ENCODE peak calls at places on chromosomes 7 and 10, in six cellular contexts. W is activated B cell treated with CpG ODN at 0.5 μM for 24 hours, L is coronary artery, M is HFFc6, X is dorsolateral prefrontal cortex, N is lower leg skin. D is an unnamed sample.

GRCh38 chr7:131604841-131605279 is 48.4 kb upstream of the PODXL start:
- DNase-seq in W (no peak), M (peak; percentile 98), N (no peak), X (no peak), L (no peak), D (no peak)

GRCh38 chr7:50779427-50779826 is 3.3 kb downstream of the GRB10 start:
- DNase-seq in W (no peak), N (no peak), L (no peak), X (no peak), M (no peak), D (no peak)

GRCh38 chr7:128453836-128454804 is 1.6 kb upstream of the HILPDA start:
- DNase-seq in M (no peak), L (peak; percentile 95), N (peak; percentile 76), W (no peak), X (peak; percentile 55), D (peak; percentile 91)

GRCh38 chr10:3825244-3825643 is 40.2 kb upstream of the KLF6 start:
- DNase-seq in M (peak; percentile 83), L (peak; percentile 53), N (no peak), W (no peak), X (no peak), D (no peak)

GRCh38 chr10:12351889-12352288 is 2.5 kb downstream of the CAMK1D start:
- DNase-seq in X (no peak), L (no peak), W (no peak), M (no peak), N (no peak), D (no peak)

GRCh38 chr7:107632466-107632865 is 28.2 kb upstream of the SLC26A4 start:
- DNase-seq in W (no peak), M (no peak), N (no peak), X (no peak), L (no peak), D (no peak)

GRCh38 chr10:62993121-62993520 is 140.0 kb upstream of the NRBF2 start:
- DNase-seq in M (no peak), W (no peak), X (no peak), L (no peak), N (no peak), D (peak; percentile 12)

GRCh38 chr7:128150223-128150622 is 90.9 kb upstream of the LEP start:
- DNase-seq in M (no peak), W (no peak), N (no peak), L (peak; percentile 36), X (no peak), D (no peak)

GRCh38 chr10:79393924-79394610 is 46.8 kb downstream of the PPIF start:
- DNase-seq in W (no peak), M (no peak), L (no peak), N (no peak), X (peak; percentile 31), D (no peak)

GRCh38 chr7:38186593-38187314 is 8.7 kb downstream of the STARD3NL start:
- DNase-seq in M (peak; percentile 28), L (no peak), W (no peak), X (no peak), N (no peak), D (no peak)

GRCh38 chr10:31928531-31929259 is at the start of gene ARHGAP12:
- DNase-seq in M (peak; percentile 72), W (peak; percentile 97), N (peak; percentile 91), L (peak; percentile 93), X (peak; percentile 91), D (peak; percentile 44)

GRCh38 chr10:54983255-54983654 is 182.2 kb upstream of the PCDH15 start:
- DNase-seq in X (no peak), W (no peak), N (no peak), L (no peak), M (no peak), D (no peak)

GRCh38 chr7:149028346-149029109 is at the start of gene PDIA4:
- DNase-seq in N (peak; percentile 98), L (peak; percentile 100), M (peak; percentile 99), X (peak; percentile 100), W (peak; percentile 99), D (peak; percentile 98)

GRCh38 chr10:110618206-110618605 is 25.9 kb upstream of the RBM20 start:
- DNase-seq in X (no peak), M (no peak), W (no peak), L (no peak), N (no peak), D (no peak)

GRCh38 chr7:2863461-2864066 is 19.5 kb upstream of the GNA12 start:
- DNase-seq in L (peak; percentile 96), W (peak; percentile 41), M (peak; percentile 92), N (peak; percentile 65), X (no peak), D (peak; percentile 85)

GRCh38 chr7:1369856-1370657 is 89.2 kb downstream of the MICALL2 start:
- DNase-seq in L (no peak), N (no peak), X (no peak), W (no peak), M (no peak), D (no peak)

GRCh38 chr7:1367501-1367900 is 91.8 kb downstream of the MICALL2 start:
- DNase-seq in L (no peak), X (no peak), N (no peak), M (no peak), W (no peak), D (no peak)

GRCh38 chr7:1368150-1368681 is 91.1 kb downstream of the MICALL2 start:
- DNase-seq in L (no peak), X (no peak), M (no peak), N (no peak), W (no peak), D (no peak)

GRCh38 chr7:1370738-1371137 is 88.5 kb downstream of the MICALL2 start:
- DNase-seq in L (no peak), M (no peak), W (no peak), X (no peak), N (no peak), D (no peak)

GRCh38 chr7:1368682-1369571 is 90.3 kb downstream of the MICALL2 start:
- DNase-seq in N (no peak), X (no peak), M (no peak), L (no peak), W (no peak), D (no peak)
- TF ChIP-seq CTCF in N (no peak), X (no peak), M (peak; percentile 52), L (no peak), W (no peak), D (peak; percentile 16)

GRCh38 chr10:91410638-91411367 is 659 bp downstream of the HECTD2 start:
- DNase-seq in N (no peak), M (no peak), L (peak; percentile 75), X (no peak), W (no peak), D (no peak)

GRCh38 chr10:91412688-91413087 is 2.5 kb downstream of the HECTD2 start:
- DNase-seq in L (no peak), N (no peak), M (no peak), W (no peak), X (no peak), D (no peak)

GRCh38 chr10:91409869-91410637 is at the start of gene HECTD2:
- DNase-seq in W (peak; percentile 84), L (peak; percentile 78), M (peak; percentile 58), X (peak; percentile 86), N (peak; percentile 49), D (no peak)

GRCh38 chr10:91406322-91406721 is 3.8 kb upstream of the HECTD2 start:
- DNase-seq in X (no peak), N (no peak), M (no peak), W (no peak), L (no peak), D (no peak)

DNA sequence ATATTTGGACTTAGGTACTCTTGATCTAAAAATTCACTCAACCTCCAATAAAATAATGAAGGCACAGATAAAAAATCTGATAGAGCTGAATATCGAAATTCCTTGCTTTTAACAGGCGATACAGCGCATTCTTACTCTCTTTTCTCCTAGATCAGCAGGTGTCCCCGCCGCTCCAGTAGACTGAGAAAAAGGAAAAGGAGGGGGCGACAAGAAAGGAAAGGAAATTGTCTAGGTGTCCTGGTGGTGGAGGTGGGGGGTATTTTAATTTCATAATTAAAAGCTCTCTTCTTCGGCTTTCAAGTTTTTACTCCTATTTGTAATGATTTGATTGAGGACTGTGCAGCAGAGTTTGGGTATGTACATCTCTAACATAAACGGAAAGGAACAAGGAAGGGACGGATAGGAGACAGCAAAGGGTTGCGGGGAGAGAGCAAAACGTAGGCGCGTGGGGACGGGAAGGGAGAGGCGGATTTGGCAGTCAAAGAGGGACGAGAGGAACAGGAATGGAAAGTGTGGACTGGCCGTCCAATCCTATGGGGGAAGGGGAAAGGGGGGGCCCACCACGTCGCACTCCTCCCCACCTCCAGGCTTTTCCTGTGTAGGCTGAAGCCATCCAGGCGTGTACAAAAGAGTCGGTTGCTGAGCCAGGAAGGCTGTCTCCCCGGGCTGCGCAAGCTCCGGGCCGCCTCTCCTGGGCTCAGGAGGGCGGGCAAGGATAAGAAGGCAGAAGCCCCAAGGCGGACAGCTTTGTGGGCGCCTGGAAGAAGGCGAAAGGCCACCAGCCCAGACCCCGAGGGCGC is 875 bp upstream of the HECTD2 start:
- DNase-seq in X (peak; percentile 82), N (peak; percentile 81), M (peak; percentile 60), L (peak; percentile 94), W (no peak), D (peak; percentile 69)
- TF ChIP-seq CTCF in X (peak; percentile 24), N (no peak), M (no peak), L (no peak), W (no peak), D (no peak)

DNA sequence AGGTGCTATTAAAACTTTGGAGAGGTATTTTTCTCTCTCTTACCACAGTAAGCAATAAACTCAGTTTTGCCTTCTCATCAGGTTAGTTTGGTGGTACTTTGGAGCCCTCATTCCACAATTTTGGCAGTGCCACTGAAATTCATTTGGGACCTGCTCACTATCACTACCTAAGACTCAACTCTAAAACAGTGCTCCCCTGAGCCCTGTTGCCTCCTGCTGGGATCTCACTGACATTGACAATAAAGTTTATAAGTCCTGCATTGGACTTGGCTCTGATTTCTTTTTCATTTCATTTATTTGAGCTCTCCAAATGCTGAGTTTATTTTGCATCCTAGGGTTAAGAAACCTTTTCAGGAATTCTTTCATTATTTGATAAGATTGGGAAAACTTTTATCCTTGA is 130.8 kb upstream of the HPS1 start:
- DNase-seq in N (no peak), W (no peak), L (no peak), M (no peak), X (no peak), D (no peak)
- TF ChIP-seq CTCF in N (no peak), W (no peak), L (no peak), M (peak; percentile 43), X (no peak), D (no peak)

GRCh38 chr7:96009162-96009561 is 236.8 kb downstream of the DYNC1I1 start:
- DNase-seq in M (no peak), N (no peak), W (no peak), L (no peak), X (no peak), D (no peak)

GRCh38 chr7:95999481-95999880 is 227.1 kb downstream of the DYNC1I1 start:
- DNase-seq in X (no peak), L (no peak), N (no peak), W (no peak), M (no peak), D (no peak)

GRCh38 chr7:96004598-96004997 is 232.2 kb downstream of the DYNC1I1 start:
- DNase-seq in X (no peak), M (no peak), L (no peak), W (no peak), N (no peak), D (peak; percentile 1)
- TF ChIP-seq CTCF in X (no peak), M (no peak), L (no peak), W (no peak), N (no peak), D (no peak)

GRCh38 chr7:98816925-98817710 is 52.7 kb downstream of the TMEM130 start:
- DNase-seq in N (no peak), W (no peak), L (no peak), M (no peak), X (no peak), D (no peak)
- TF ChIP-seq CTCF in N (no peak), W (no peak), L (no peak), M (no peak), X (no peak), D (no peak)

D was measured in astrocyte of the cerebellum.